ENCODE peak calls at places on chromosomes 6 and 20, in six cellular contexts. One of them, this sample, is unnamed.

GRCh38 chr20:51985013-51985415 is 182.7 kb upstream of the SALL4 start:
- DNase-seq in fibroblast of lung: peak; percentile 95
- DNase-seq in GM23248: peak; percentile 93
- DNase-seq in GM23338: peak; percentile 62
- DNase-seq in PC-3: peak; percentile 99
- DNase-seq in HCT116: peak; percentile 72
- DNase-seq in this sample: peak; percentile 99

GRCh38 chr6:113735487-113735886 is 121.7 kb upstream of the MARCKS start:
- DNase-seq in fibroblast of lung: no peak
- DNase-seq in GM23248: no peak
- DNase-seq in GM23338: no peak
- DNase-seq in PC-3: no peak
- DNase-seq in HCT116: no peak
- DNase-seq in this sample: peak; percentile 60

GRCh38 chr6:134706806-134707205 is 243.1 kb downstream of the ALDH8A1 start:
- DNase-seq in fibroblast of lung: peak; percentile 67
- DNase-seq in GM23248: no peak
- DNase-seq in GM23338: no peak
- DNase-seq in PC-3: no peak
- DNase-seq in HCT116: no peak
- DNase-seq in this sample: no peak

GRCh38 chr6:38241200-38241599 is 398.5 kb downstream of the BTBD9 start:
- DNase-seq in fibroblast of lung: no peak
- DNase-seq in GM23248: peak; percentile 9
- DNase-seq in GM23338: no peak
- DNase-seq in PC-3: peak; percentile 70
- DNase-seq in HCT116: no peak
- DNase-seq in this sample: no peak

GRCh38 chr6:69796627-69797390 is at the start of gene LMBRD1:
- DNase-seq in fibroblast of lung: peak; percentile 94
- DNase-seq in GM23248: peak; percentile 98
- DNase-seq in GM23338: peak; percentile 98
- DNase-seq in PC-3: peak; percentile 90
- DNase-seq in HCT116: peak; percentile 84
- DNase-seq in this sample: peak; percentile 75

GRCh38 chr6:66897576-66897975 is 1190.5 kb upstream of the EYS start:
- DNase-seq in fibroblast of lung: peak; percentile 60
- DNase-seq in GM23248: no peak
- DNase-seq in GM23338: peak; percentile 44
- DNase-seq in PC-3: peak; percentile 13
- DNase-seq in HCT116: no peak
- DNase-seq in this sample: no peak

GRCh38 chr6:155523821-155524238 is 68.2 kb upstream of the NOX3 start:
- DNase-seq in fibroblast of lung: no peak
- DNase-seq in GM23248: no peak
- DNase-seq in GM23338: peak; percentile 58
- DNase-seq in PC-3: no peak
- DNase-seq in HCT116: no peak
- DNase-seq in this sample: no peak

GRCh38 chr6:20778460-20778859 is 244.2 kb downstream of the CDKAL1 start:
- DNase-seq in fibroblast of lung: no peak
- DNase-seq in GM23248: no peak
- DNase-seq in GM23338: no peak
- DNase-seq in PC-3: no peak
- DNase-seq in HCT116: no peak
- DNase-seq in this sample: no peak

GRCh38 chr6:137717074-137718073 is 149.7 kb upstream of the TNFAIP3 start:
- DNase-seq in fibroblast of lung: peak; percentile 43
- DNase-seq in GM23248: no peak
- DNase-seq in GM23338: peak; percentile 60
- DNase-seq in PC-3: peak; percentile 87
- DNase-seq in HCT116: no peak
- DNase-seq in this sample: no peak

GRCh38 chr6:168195712-168196111 is 116.7 kb upstream of the FRMD1 start:
- DNase-seq in fibroblast of lung: no peak
- DNase-seq in GM23248: no peak
- DNase-seq in GM23338: no peak
- DNase-seq in PC-3: no peak
- DNase-seq in HCT116: no peak
- DNase-seq in this sample: no peak

GRCh38 chr6:2760882-2761842 is 4.0 kb upstream of the WRNIP1 start:
- DNase-seq in fibroblast of lung: no peak
- DNase-seq in GM23248: no peak
- DNase-seq in GM23338: peak; percentile 53
- DNase-seq in PC-3: peak; percentile 73
- DNase-seq in HCT116: no peak
- DNase-seq in this sample: no peak

GRCh38 chr6:52533491-52533890 is 43.4 kb downstream of the TRAM2 start:
- DNase-seq in fibroblast of lung: no peak
- DNase-seq in GM23248: peak; percentile 4
- DNase-seq in GM23338: no peak
- DNase-seq in PC-3: no peak
- DNase-seq in HCT116: no peak
- DNase-seq in this sample: no peak

GRCh38 chr20:5181492-5181891 is 54.7 kb downstream of the CDS2 start:
- DNase-seq in fibroblast of lung: no peak
- DNase-seq in GM23248: no peak
- DNase-seq in GM23338: no peak
- DNase-seq in PC-3: peak; percentile 67
- DNase-seq in HCT116: no peak
- DNase-seq in this sample: no peak

GRCh38 chr6:34575326-34575725 is 19.2 kb upstream of the SPDEF start:
- DNase-seq in fibroblast of lung: no peak
- DNase-seq in GM23248: no peak
- DNase-seq in GM23338: peak; percentile 62
- DNase-seq in PC-3: no peak
- DNase-seq in HCT116: no peak
- DNase-seq in this sample: no peak

GRCh38 chr6:16168121-16168520 is 39.2 kb downstream of the MYLIP start:
- DNase-seq in fibroblast of lung: no peak
- DNase-seq in GM23248: no peak
- DNase-seq in GM23338: no peak
- DNase-seq in PC-3: no peak
- DNase-seq in HCT116: no peak
- DNase-seq in this sample: no peak

GRCh38 chr6:111687652-111688051 is 82.0 kb upstream of the TRAF3IP2 start:
- DNase-seq in fibroblast of lung: no peak
- DNase-seq in GM23248: no peak
- DNase-seq in GM23338: no peak
- DNase-seq in PC-3: no peak
- DNase-seq in HCT116: no peak
- DNase-seq in this sample: no peak

GRCh38 chr20:58048096-58048702 is 180.3 kb downstream of the ANKRD60 start:
- DNase-seq in fibroblast of lung: peak; percentile 58
- DNase-seq in GM23248: peak; percentile 81
- DNase-seq in GM23338: peak; percentile 70
- DNase-seq in PC-3: peak; percentile 75
- DNase-seq in HCT116: no peak
- DNase-seq in this sample: peak; percentile 12

GRCh38 chr6:119280586-119281163 is 68.9 kb downstream of the MAN1A1 start:
- DNase-seq in fibroblast of lung: peak; percentile 36
- DNase-seq in GM23248: peak; percentile 32
- DNase-seq in GM23338: no peak
- DNase-seq in PC-3: peak; percentile 29
- DNase-seq in HCT116: no peak
- DNase-seq in this sample: no peak

GRCh38 chr6:131914967-131915751 is 36.0 kb downstream of the CCN2 start:
- DNase-seq in fibroblast of lung: peak; percentile 78
- DNase-seq in GM23248: peak; percentile 84
- DNase-seq in GM23338: peak; percentile 82
- DNase-seq in PC-3: peak; percentile 74
- DNase-seq in HCT116: peak; percentile 68
- DNase-seq in this sample: peak; percentile 66

GRCh38 chr6:22737331-22737730 is 168.0 kb downstream of the HDGFL1 start:
- DNase-seq in fibroblast of lung: peak; percentile 51
- DNase-seq in GM23248: peak; percentile 29
- DNase-seq in GM23338: peak; percentile 86
- DNase-seq in PC-3: peak; percentile 56
- DNase-seq in HCT116: peak; percentile 4
- DNase-seq in this sample: no peak

GRCh38 chr20:48025061-48025515 is 239.8 kb upstream of the SULF2 start:
- DNase-seq in fibroblast of lung: peak; percentile 98
- DNase-seq in GM23248: peak; percentile 92
- DNase-seq in GM23338: peak; percentile 21
- DNase-seq in PC-3: peak; percentile 47
- DNase-seq in HCT116: no peak
- DNase-seq in this sample: no peak

GRCh38 chr6:108883172-108883571 is 35.0 kb downstream of the ARMC2 start:
- DNase-seq in fibroblast of lung: no peak
- DNase-seq in GM23248: no peak
- DNase-seq in GM23338: no peak
- DNase-seq in PC-3: no peak
- DNase-seq in HCT116: no peak
- DNase-seq in this sample: no peak

GRCh38 chr6:108888052-108888451 is 39.8 kb downstream of the ARMC2 start:
- DNase-seq in fibroblast of lung: no peak
- DNase-seq in GM23248: no peak
- DNase-seq in GM23338: no peak
- DNase-seq in PC-3: no peak
- DNase-seq in HCT116: no peak
- DNase-seq in this sample: no peak

GRCh38 chr6:108884211-108885059 is 36.2 kb downstream of the ARMC2 start:
- DNase-seq in fibroblast of lung: no peak
- DNase-seq in GM23248: no peak
- DNase-seq in GM23338: peak; percentile 56
- DNase-seq in PC-3: no peak
- DNase-seq in HCT116: no peak
- DNase-seq in this sample: no peak

GRCh38 chr6:108888745-108889144 is 40.5 kb downstream of the ARMC2 start:
- DNase-seq in fibroblast of lung: no peak
- DNase-seq in GM23248: no peak
- DNase-seq in GM23338: no peak
- DNase-seq in PC-3: no peak
- DNase-seq in HCT116: no peak
- DNase-seq in this sample: no peak
- TF ChIP-seq EZH2 in fibroblast of lung: no peak
- TF ChIP-seq EZH2 in GM23248: no peak
- TF ChIP-seq EZH2 in GM23338: no peak
- TF ChIP-seq EZH2 in PC-3: no peak
- TF ChIP-seq EZH2 in HCT116: no peak
- TF ChIP-seq EZH2 in this sample: no peak

GRCh38 chr6:167115054-167115453 is 7.8 kb upstream of the CCR6 start:
- DNase-seq in fibroblast of lung: no peak
- DNase-seq in GM23248: no peak
- DNase-seq in GM23338: peak; percentile 39
- DNase-seq in PC-3: no peak
- DNase-seq in HCT116: no peak
- DNase-seq in this sample: no peak
- H3K27ac ChIP-seq in fibroblast of lung: no peak overlapping the region
- H3K27ac ChIP-seq in GM23248: no peak overlapping the region
- H3K27ac ChIP-seq in GM23338: no peak overlapping the region
- H3K27ac ChIP-seq in PC-3: no peak overlapping the region
- H3K27ac ChIP-seq in HCT116: no peak overlapping the region
- H3K27ac ChIP-seq in this sample: no peak overlapping the region

GRCh38 chr20:24359306-24359705 is 110.1 kb upstream of the SYNDIG1 start:
- DNase-seq in fibroblast of lung: no peak
- DNase-seq in GM23248: no peak
- DNase-seq in GM23338: peak; percentile 18
- DNase-seq in PC-3: no peak
- DNase-seq in HCT116: no peak
- DNase-seq in this sample: no peak

GRCh38 chr20:24362080-24362479 is 107.3 kb upstream of the SYNDIG1 start:
- DNase-seq in fibroblast of lung: no peak
- DNase-seq in GM23248: no peak
- DNase-seq in GM23338: no peak
- DNase-seq in PC-3: no peak
- DNase-seq in HCT116: no peak
- DNase-seq in this sample: no peak

GRCh38 chr20:24357169-24357568 is 112.3 kb upstream of the SYNDIG1 start:
- DNase-seq in fibroblast of lung: no peak
- DNase-seq in GM23248: no peak
- DNase-seq in GM23338: no peak
- DNase-seq in PC-3: no peak
- DNase-seq in HCT116: no peak
- DNase-seq in this sample: no peak

GRCh38 chr20:24363031-24363430 is 106.4 kb upstream of the SYNDIG1 start:
- DNase-seq in fibroblast of lung: no peak
- DNase-seq in GM23248: no peak
- DNase-seq in GM23338: no peak
- DNase-seq in PC-3: no peak
- DNase-seq in HCT116: no peak
- DNase-seq in this sample: no peak

GRCh38 chr20:24360531-24360930 is 108.9 kb upstream of the SYNDIG1 start:
- DNase-seq in fibroblast of lung: no peak
- DNase-seq in GM23248: no peak
- DNase-seq in GM23338: no peak
- DNase-seq in PC-3: no peak
- DNase-seq in HCT116: no peak
- DNase-seq in this sample: no peak
- TF ChIP-seq EZH2 in fibroblast of lung: no peak
- TF ChIP-seq EZH2 in GM23248: no peak
- TF ChIP-seq EZH2 in GM23338: no peak
- TF ChIP-seq EZH2 in PC-3: no peak
- TF ChIP-seq EZH2 in HCT116: no peak
- TF ChIP-seq EZH2 in this sample: no peak

GRCh38 chr20:36878913-36879312 is 3.0 kb downstream of the TLDC2 start:
- DNase-seq in fibroblast of lung: no peak
- DNase-seq in GM23248: no peak
- DNase-seq in GM23338: no peak
- DNase-seq in PC-3: no peak
- DNase-seq in HCT116: no peak
- DNase-seq in this sample: no peak

GRCh38 chr20:36876473-36876833 is 515 bp downstream of the TLDC2 start:
- DNase-seq in fibroblast of lung: no peak
- DNase-seq in GM23248: no peak
- DNase-seq in GM23338: no peak
- DNase-seq in PC-3: no peak
- DNase-seq in HCT116: no peak
- DNase-seq in this sample: no peak

GRCh38 chr20:36873498-36874189 is 2.3 kb upstream of the TLDC2 start:
- DNase-seq in fibroblast of lung: no peak
- DNase-seq in GM23248: no peak
- DNase-seq in GM23338: no peak
- DNase-seq in PC-3: no peak
- DNase-seq in HCT116: no peak
- DNase-seq in this sample: no peak

GRCh38 chr20:36872857-36873256 is 3.1 kb upstream of the TLDC2 start:
- DNase-seq in fibroblast of lung: no peak
- DNase-seq in GM23248: no peak
- DNase-seq in GM23338: no peak
- DNase-seq in PC-3: no peak
- DNase-seq in HCT116: no peak
- DNase-seq in this sample: no peak

GRCh38 chr20:36875702-36876472 is at the start of gene TLDC2:
- DNase-seq in fibroblast of lung: no peak
- DNase-seq in GM23248: no peak
- DNase-seq in GM23338: no peak
- DNase-seq in PC-3: no peak
- DNase-seq in HCT116: no peak
- DNase-seq in this sample: no peak
- H3K27ac ChIP-seq in fibroblast of lung: no peak within 1 kb of the TSS
- H3K27ac ChIP-seq in GM23248: no peak within 1 kb of the TSS
- H3K27ac ChIP-seq in GM23338: no peak within 1 kb of the TSS
- H3K27ac ChIP-seq in PC-3: no peak within 1 kb of the TSS
- H3K27ac ChIP-seq in HCT116: no peak within 1 kb of the TSS
- H3K27ac ChIP-seq in this sample: no peak within 1 kb of the TSS

GRCh38 chr6:43276180-43277082 is 21.6 kb upstream of the SLC22A7 start:
- DNase-seq in fibroblast of lung: no peak
- DNase-seq in GM23248: peak; percentile 27
- DNase-seq in GM23338: peak; percentile 64
- DNase-seq in PC-3: no peak
- DNase-seq in HCT116: no peak
- DNase-seq in this sample: no peak
- TF ChIP-seq EZH2 in fibroblast of lung: peak; percentile 87
- TF ChIP-seq EZH2 in GM23248: no peak
- TF ChIP-seq EZH2 in GM23338: peak; percentile 59
- TF ChIP-seq EZH2 in PC-3: no peak
- TF ChIP-seq EZH2 in HCT116: no peak
- TF ChIP-seq EZH2 in this sample: no peak

GRCh38 chr20:37340998-37341397 is 4.9 kb upstream of the SRC start:
- DNase-seq in fibroblast of lung: no peak
- DNase-seq in GM23248: no peak
- DNase-seq in GM23338: no peak
- DNase-seq in PC-3: no peak
- DNase-seq in HCT116: no peak
- DNase-seq in this sample: no peak
- H3K27ac ChIP-seq in fibroblast of lung: no peak overlapping the region
- H3K27ac ChIP-seq in GM23248: no peak overlapping the region
- H3K27ac ChIP-seq in GM23338: no peak overlapping the region
- H3K27ac ChIP-seq in PC-3: no peak overlapping the region
- H3K27ac ChIP-seq in HCT116: no peak overlapping the region
- H3K27ac ChIP-seq in this sample: no peak overlapping the region